ENCODE peak calls at places on chromosome 4, in ten cellular contexts. S, X, W, B, T, V, Q, U, H and L are unnamed samples.

GRCh38 chr4:144582105-144582850 is 63.7 kb upstream of the HHIP start:
- DNase-seq in S (no peak), X (no peak), W (no peak), B (no peak), T (no peak), V (no peak), Q (no peak), U (no peak), H (no peak), L (no peak)

GRCh38 chr4:158845166-158846041 is 76.6 kb downstream of the FNIP2 start:
- DNase-seq in S (no peak), X (peak; percentile 81), W (no peak), B (no peak), T (no peak), V (no peak), Q (no peak), U (no peak), H (no peak), L (peak; percentile 36)

GRCh38 chr4:90093526-90093925 is 33.7 kb upstream of the CCSER1 start:
- DNase-seq in S (no peak), X (no peak), W (no peak), B (no peak), T (no peak), V (no peak), Q (no peak), U (no peak), H (no peak), L (no peak)

GRCh38 chr4:161546902-161547301 is 616.9 kb downstream of the FSTL5 start:
- DNase-seq in S (no peak), X (no peak), W (no peak), B (no peak), T (no peak), V (no peak), Q (no peak), U (no peak), H (no peak), L (no peak)

GRCh38 chr4:52126946-52127345 is 75.8 kb downstream of the SPATA18 start:
- DNase-seq in S (no peak), X (no peak), W (no peak), B (no peak), T (peak; percentile 7), V (no peak), Q (no peak), U (no peak), H (no peak), L (no peak)

GRCh38 chr4:140223056-140223810 is 69.2 kb upstream of the MAML3 start:
- DNase-seq in S (peak; percentile 8), X (no peak), W (no peak), B (no peak), T (no peak), V (no peak), Q (no peak), U (no peak), H (no peak), L (no peak)

GRCh38 chr4:62126064-62126732 is 926.1 kb downstream of the ADGRL3 start:
- DNase-seq in S (no peak), X (no peak), W (no peak), B (no peak), T (no peak), V (no peak), Q (no peak), U (no peak), H (no peak), L (no peak)

GRCh38 chr4:184316821-184317220 is 99.1 kb upstream of the ENPP6 start:
- DNase-seq in S (no peak), X (no peak), W (peak; percentile 60), B (no peak), T (no peak), V (no peak), Q (no peak), U (no peak), H (no peak), L (no peak)

GRCh38 chr4:4854649-4855292 is 4.7 kb upstream of the MSX1 start:
- DNase-seq in S (no peak), X (peak; percentile 36), W (no peak), B (no peak), T (peak; percentile 46), V (peak; percentile 34), Q (no peak), U (no peak), H (no peak), L (no peak)

GRCh38 chr4:56480691-56481090 is 13.3 kb downstream of the SRP72 start:
- DNase-seq in S (no peak), X (no peak), W (no peak), B (no peak), T (no peak), V (no peak), Q (no peak), U (no peak), H (no peak), L (no peak)

GRCh38 chr4:26362745-26363439 is 42.1 kb downstream of the RBPJ start:
- DNase-seq in S (no peak), X (no peak), W (no peak), B (no peak), T (no peak), V (no peak), Q (no peak), U (no peak), H (no peak), L (no peak)

GRCh38 chr4:120293341-120293740 is 226.7 kb upstream of the MAD2L1 start:
- DNase-seq in S (no peak), X (no peak), W (no peak), B (no peak), T (no peak), V (no peak), Q (no peak), U (no peak), H (no peak), L (no peak)

GRCh38 chr4:53963786-53964185 is 100.6 kb downstream of the CHIC2 start:
- DNase-seq in S (no peak), X (no peak), W (no peak), B (no peak), T (no peak), V (no peak), Q (no peak), U (no peak), H (no peak), L (no peak)

GRCh38 chr4:41072021-41072777 is 142.1 kb downstream of the APBB2 start:
- DNase-seq in S (no peak), X (no peak), W (no peak), B (no peak), T (no peak), V (no peak), Q (no peak), U (no peak), H (no peak), L (no peak)

GRCh38 chr4:73451978-73452747 is 16.1 kb downstream of the AFP start:
- DNase-seq in S (no peak), X (peak; percentile 17), W (no peak), B (no peak), T (no peak), V (no peak), Q (no peak), U (no peak), H (no peak), L (no peak)

GRCh38 chr4:80010316-80010715 is 62.7 kb downstream of the ANTXR2 start:
- DNase-seq in S (no peak), X (no peak), W (no peak), B (no peak), T (no peak), V (no peak), Q (no peak), U (no peak), H (no peak), L (no peak)

GRCh38 chr4:12304912-12305311 is 876.2 kb upstream of the HS3ST1 start:
- DNase-seq in S (no peak), X (peak; percentile 5), W (no peak), B (no peak), T (no peak), V (no peak), Q (no peak), U (no peak), H (no peak), L (no peak)
- TF ChIP-seq POLR2AphosphoS5 in S (no peak), X (no peak), W (no peak), B (no peak), T (no peak), V (no peak), Q (no peak), U (no peak), H (no peak), L (no peak)

GRCh38 chr4:83334425-83335241 is at the start of gene HPSE:
- DNase-seq in S (peak; percentile 49), X (peak; percentile 93), W (peak; percentile 92), B (peak; percentile 60), T (peak; percentile 78), V (peak; percentile 54), Q (no peak), U (peak; percentile 48), H (peak; percentile 88), L (peak; percentile 92)
- TF ChIP-seq POLR2AphosphoS5 in S (peak; percentile 68), X (peak; percentile 59), W (peak; percentile 11), B (no peak), T (no peak), V (no peak), Q (no peak), U (no peak), H (peak; percentile 29), L (peak; percentile 46)

DNA sequence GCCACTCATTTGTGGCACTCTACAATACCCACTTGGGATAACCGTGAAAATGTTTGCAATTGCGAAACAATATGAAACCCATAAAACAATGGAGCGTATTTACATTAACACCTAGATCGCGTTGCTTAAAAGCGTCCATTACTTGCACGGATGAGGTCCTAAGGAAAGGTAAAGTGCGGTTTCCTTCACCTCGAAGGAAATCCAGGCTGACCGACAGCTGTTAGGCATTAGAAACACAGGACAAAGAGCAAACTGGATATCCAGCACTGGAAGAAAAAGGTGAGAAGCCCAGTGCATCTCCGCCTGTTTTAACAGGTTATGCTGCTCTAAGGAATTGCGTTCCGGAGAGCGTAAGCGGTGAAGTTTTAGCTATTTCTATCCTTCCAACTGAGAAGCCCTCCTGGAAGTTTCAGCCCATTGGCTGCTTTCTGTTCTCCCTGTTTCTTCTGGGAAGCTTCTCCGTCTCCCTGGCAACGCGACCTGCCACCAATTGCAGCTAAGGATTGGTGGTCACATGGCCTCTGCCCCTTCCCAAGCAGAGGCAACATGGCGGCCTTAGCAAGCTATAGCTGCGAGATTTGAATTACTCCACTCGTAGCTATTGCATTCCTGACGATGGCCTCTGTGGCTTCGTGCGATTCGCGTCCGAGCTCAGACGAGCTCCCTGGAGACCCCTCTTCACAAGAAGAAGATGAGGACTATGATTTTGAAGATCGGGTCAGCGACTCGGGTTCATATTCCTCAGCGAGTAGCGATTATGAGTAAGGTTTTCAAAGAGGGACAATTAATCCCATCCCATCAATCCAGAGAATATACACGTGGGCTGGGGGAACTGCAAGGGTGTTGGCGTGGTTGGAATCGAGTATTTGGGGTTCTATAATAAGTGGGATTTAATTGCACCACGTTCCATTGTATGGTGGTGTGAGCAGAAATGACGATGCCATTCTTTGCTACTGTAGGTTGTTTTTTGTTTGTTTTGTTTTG is at the start of gene INTU:
- DNase-seq in S (peak; percentile 92), X (peak; percentile 98), W (peak; percentile 98), B (no peak), T (peak; percentile 84), V (peak; percentile 92), Q (peak; percentile 61), U (peak; percentile 94), H (peak; percentile 92), L (peak; percentile 98)
- TF ChIP-seq POLR2AphosphoS5 in S (peak; percentile 81), X (peak; percentile 59), W (peak; percentile 76), B (no peak), T (peak; percentile 55), V (peak; percentile 41), Q (peak; percentile 28), U (peak; percentile 50), H (no peak), L (peak; percentile 39)

DNA sequence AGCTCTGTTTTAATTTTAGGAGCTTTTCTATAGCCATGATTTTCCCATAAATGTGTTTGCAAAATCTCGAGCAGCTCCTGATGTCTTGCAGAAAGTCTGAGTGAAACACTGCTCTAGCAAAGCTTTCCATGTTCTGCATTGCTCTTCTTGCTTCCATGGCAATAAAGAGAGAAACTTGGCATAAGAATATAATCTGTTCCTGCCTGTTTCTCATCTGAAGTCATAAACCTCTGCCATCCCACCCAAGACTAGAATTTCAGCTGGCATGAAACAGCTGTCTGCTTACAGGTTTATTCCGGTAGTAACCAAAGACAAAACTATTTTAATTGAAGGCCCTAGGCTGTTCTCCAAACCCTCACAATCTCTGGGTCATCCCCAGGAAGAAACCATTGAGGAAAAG is 254.5 kb downstream of the SPRY1 start:
- DNase-seq in S (no peak), X (no peak), W (no peak), B (no peak), T (no peak), V (no peak), Q (no peak), U (no peak), H (no peak), L (no peak)
- TF ChIP-seq POLR2AphosphoS5 in S (no peak), X (no peak), W (no peak), B (no peak), T (no peak), V (no peak), Q (no peak), U (no peak), H (no peak), L (no peak)